ENCODE peak calls at places on chromosomes 6 and 20, in seven cellular contexts. Y is skeletal muscle cell, N is foreskin fibroblast, C is HAP-1, P is cardiac fibroblast, K is K562, D is activated T-cell treated with anti-CD3 and anti-CD28 coated beads for 4 hours. R is an unnamed sample.

GRCh38 chr20:61605283-61605682 is 353.2 kb downstream of the CDH4 start:
- DNase-seq in Y (no peak), N (no peak), C (no peak), P (no peak), K (no peak), D (no peak), R (no peak)

GRCh38 chr20:32528905-32529670 is 56.0 kb downstream of the NOL4L start:
- DNase-seq in Y (no peak), N (no peak), C (no peak), P (no peak), K (no peak), D (no peak), R (no peak)

GRCh38 chr20:1291191-1291741 is 25.2 kb downstream of the SNPH start:
- DNase-seq in Y (peak), N (peak), C (no peak), P (peak), K (no peak), D (no peak), R (no peak)

GRCh38 chr6:56507517-56507916 is 135.2 kb downstream of the DST start:
- DNase-seq in Y (no peak), N (no peak), C (no peak), P (no peak), K (no peak), D (no peak), R (no peak)

GRCh38 chr20:35690265-35690664 is 8.9 kb downstream of the NFS1 start:
- DNase-seq in Y (no peak), N (no peak), C (no peak), P (no peak), K (no peak), D (no peak), R (no peak)

GRCh38 chr20:31712564-31713311 is 9.9 kb downstream of the BCL2L1 start:
- DNase-seq in Y (peak), N (peak), C (peak), P (peak), K (no peak), D (no peak), R (no peak)

GRCh38 chr6:12343122-12343439 is 52.9 kb downstream of the EDN1 start:
- DNase-seq in Y (peak), N (no peak), C (no peak), P (peak), K (no peak), D (no peak), R (no peak)

GRCh38 chr20:4656491-4656890 is 65.2 kb upstream of the PRND start:
- DNase-seq in Y (no peak), N (no peak), C (no peak), P (peak), K (no peak), D (no peak), R (peak)

GRCh38 chr6:26065952-26066380 is 21.3 kb upstream of the HFE start:
- DNase-seq in Y (no peak), N (peak), C (peak), P (peak), K (peak), D (peak), R (no peak)

GRCh38 chr20:49282584-49283171 is 4.8 kb upstream of the ZNFX1 start:
- DNase-seq in Y (no peak), N (no peak), C (peak), P (no peak), K (no peak), D (no peak), R (no peak)

GRCh38 chr6:84033523-84034451 is at the start of gene MRAP2:
- DNase-seq in Y (no peak), N (no peak), C (peak), P (peak), K (peak), D (no peak), R (no peak)

GRCh38 chr6:74873911-74874310 is 331.9 kb downstream of the COL12A1 start:
- DNase-seq in Y (no peak), N (no peak), C (no peak), P (no peak), K (no peak), D (no peak), R (no peak)

GRCh38 chr6:10465633-10466499 is 51.0 kb upstream of the TFAP2A start:
- DNase-seq in Y (no peak), N (peak), C (peak), P (peak), K (peak), D (no peak), R (no peak)

GRCh38 chr6:219641-220198 is 72.6 kb upstream of the DUSP22 start:
- DNase-seq in Y (peak), N (peak), C (no peak), P (peak), K (peak), D (no peak), R (peak)

GRCh38 chr6:31795616-31796298 is at the start of gene VARS1:
- DNase-seq in Y (peak), N (peak), C (peak), P (peak), K (peak), D (peak), R (peak)

GRCh38 chr6:28225056-28225834 is at the start of gene ZSCAN9:
- DNase-seq in Y (peak), N (peak), C (peak), P (peak), K (peak), D (no peak), R (peak)

GRCh38 chr6:149129401-149130077 is 188.0 kb upstream of the TAB2 start:
- DNase-seq in Y (peak), N (peak), C (no peak), P (peak), K (no peak), D (no peak), R (peak)

GRCh38 chr20:47358672-47359532 is 2.4 kb upstream of the ZMYND8 start:
- DNase-seq in Y (peak), N (peak), C (peak), P (peak), K (peak), D (no peak), R (peak)

GRCh38 chr6:166008441-166009369 is 158.9 kb downstream of the TBXT start:
- DNase-seq in Y (peak), N (no peak), C (no peak), P (peak), K (no peak), D (no peak), R (no peak)

GRCh38 chr20:10307359-10307735 is 88.7 kb downstream of the SNAP25 start:
- DNase-seq in Y (no peak), N (no peak), C (no peak), P (no peak), K (no peak), D (no peak), R (no peak)

GRCh38 chr20:58898629-58899028 is 46.1 kb downstream of the GNAS start:
- DNase-seq in Y (no peak), N (no peak), C (no peak), P (no peak), K (no peak), D (no peak), R (no peak)

GRCh38 chr6:88840289-88840688 is 123.1 kb downstream of the RNGTT start:
- DNase-seq in Y (no peak), N (no peak), C (no peak), P (no peak), K (no peak), D (no peak), R (no peak)

GRCh38 chr6:12150812-12151432 is 138.8 kb downstream of the HIVEP1 start:
- DNase-seq in Y (no peak), N (no peak), C (no peak), P (peak), K (peak), D (peak), R (no peak)

GRCh38 chr20:2805682-2806350 is 5.4 kb upstream of the CPXM1 start:
- DNase-seq in Y (no peak), N (no peak), C (no peak), P (no peak), K (peak), D (no peak), R (no peak)

GRCh38 chr20:63070301-63070625 is 63.5 kb upstream of the BHLHE23 start:
- DNase-seq in Y (no peak), N (no peak), C (no peak), P (no peak), K (no peak), D (no peak), R (no peak)

GRCh38 chr20:3334156-3334943 is 73.1 kb downstream of the DNAAF9 start:
- DNase-seq in Y (no peak), N (no peak), C (no peak), P (no peak), K (no peak), D (no peak), R (no peak)

GRCh38 chr6:135506270-135506997 is 8.9 kb upstream of the AHI1 start:
- DNase-seq in Y (no peak), N (no peak), C (peak), P (peak), K (peak), D (no peak), R (no peak)

GRCh38 chr20:51680067-51680749 is 88.0 kb downstream of the ATP9A start:
- DNase-seq in Y (no peak), N (no peak), C (no peak), P (no peak), K (no peak), D (no peak), R (no peak)

GRCh38 chr6:8707956-8708772 is 272.8 kb upstream of the SLC35B3 start:
- DNase-seq in Y (no peak), N (peak), C (no peak), P (peak), K (no peak), D (no peak), R (no peak)

GRCh38 chr6:15770347-15771143 is 107.7 kb upstream of the DTNBP1 start:
- DNase-seq in Y (no peak), N (peak), C (no peak), P (no peak), K (no peak), D (no peak), R (no peak)

GRCh38 chr6:15535495-15536200 is 127.2 kb downstream of the DTNBP1 start:
- DNase-seq in Y (no peak), N (no peak), C (no peak), P (no peak), K (no peak), D (no peak), R (no peak)

GRCh38 chr6:138157986-138158638 is 3.6 kb upstream of the ARFGEF3 start:
- DNase-seq in Y (no peak), N (no peak), C (no peak), P (peak), K (no peak), D (no peak), R (no peak)

GRCh38 chr20:37538003-37538402 is 10.3 kb upstream of the BLCAP start:
- DNase-seq in Y (no peak), N (peak), C (no peak), P (peak), K (no peak), D (no peak), R (no peak)

GRCh38 chr6:82348130-82348529 is 15.5 kb upstream of the TPBG start:
- DNase-seq in Y (no peak), N (no peak), C (peak), P (peak), K (peak), D (no peak), R (no peak)